ENCODE peak calls at places on chromosomes 6 and 20, in six cellular contexts. N is GM03348; Q is psoas muscle; U is activated gamma-delta T cell treated with Interleukin-2 at 50 U/mL for 16 hours; E is activated CD4-positive, CD25-positive, alpha-beta regulatory T cell; D is amniotic epithelial cell. M is an unnamed sample.

GRCh38 chr6:3068329-3069223 is at the start of gene RIPK1:
- DNase-seq in N (peak; percentile 98), Q (peak; percentile 97), U (peak; percentile 94), E (peak; percentile 91), D (peak; percentile 83), M (peak; percentile 63)

GRCh38 chr6:157558049-157558448 is 177.1 kb downstream of the ZDHHC14 start:
- DNase-seq in N (no peak), Q (no peak), U (no peak), E (no peak), D (peak; percentile 7), M (no peak)

GRCh38 chr6:94443701-94444100 is 1024.3 kb upstream of the EPHA7 start:
- DNase-seq in N (no peak), Q (no peak), U (no peak), E (no peak), D (no peak), M (no peak)

GRCh38 chr6:121897337-121897760 is 461.9 kb downstream of the GJA1 start:
- DNase-seq in N (no peak), Q (no peak), U (no peak), E (no peak), D (peak; percentile 56), M (no peak)

GRCh38 chr6:105389543-105389942 is 13.3 kb downstream of the PREP start:
- DNase-seq in N (peak; percentile 25), Q (no peak), U (no peak), E (no peak), D (no peak), M (peak; percentile 52)

GRCh38 chr6:68238097-68238597 is 396.9 kb upstream of the ADGRB3 start:
- DNase-seq in N (no peak), Q (no peak), U (no peak), E (no peak), D (peak; percentile 91), M (no peak)

GRCh38 chr6:20377623-20378265 is 23.9 kb upstream of the E2F3 start:
- DNase-seq in N (peak; percentile 67), Q (no peak), U (no peak), E (no peak), D (peak; percentile 95), M (peak; percentile 68)

GRCh38 chr20:13875265-13875811 is 90.5 kb downstream of the NDUFAF5 start:
- DNase-seq in N (no peak), Q (no peak), U (no peak), E (no peak), D (no peak), M (no peak)

GRCh38 chr6:143034689-143035334 is 25.9 kb upstream of the AIG1 start:
- DNase-seq in N (no peak), Q (no peak), U (no peak), E (no peak), D (no peak), M (no peak)

GRCh38 chr6:42294759-42295158 is 77.1 kb upstream of the MRPS10 start:
- DNase-seq in N (peak; percentile 61), Q (no peak), U (no peak), E (no peak), D (peak; percentile 75), M (no peak)

GRCh38 chr6:4114123-4114522 is 21.3 kb downstream of the ECI2 start:
- DNase-seq in N (no peak), Q (no peak), U (no peak), E (no peak), D (peak; percentile 78), M (no peak)

GRCh38 chr6:110101885-110102284 is 77.6 kb downstream of the WASF1 start:
- DNase-seq in N (no peak), Q (no peak), U (no peak), E (no peak), D (no peak), M (no peak)

GRCh38 chr6:17867880-17868279 is 119.6 kb downstream of the KIF13A start:
- DNase-seq in N (peak; percentile 70), Q (no peak), U (no peak), E (no peak), D (peak; percentile 84), M (peak; percentile 92)

GRCh38 chr6:135600086-135600702 is 102.7 kb upstream of the AHI1 start:
- DNase-seq in N (no peak), Q (no peak), U (no peak), E (no peak), D (no peak), M (no peak)

GRCh38 chr20:63051911-63052310 is 45.1 kb upstream of the BHLHE23 start:
- DNase-seq in N (no peak), Q (no peak), U (no peak), E (no peak), D (no peak), M (no peak)

GRCh38 chr6:107658920-107659879 is 164.9 kb downstream of the SCML4 start:
- DNase-seq in N (no peak), Q (no peak), U (no peak), E (no peak), D (no peak), M (no peak)

GRCh38 chr6:140051521-140052455 is 677.3 kb upstream of the CITED2 start:
- DNase-seq in N (peak; percentile 71), Q (no peak), U (no peak), E (no peak), D (peak; percentile 97), M (peak; percentile 89)

GRCh38 chr20:663315-664090 is 10.5 kb upstream of the SRXN1 start:
- DNase-seq in N (no peak), Q (no peak), U (no peak), E (no peak), D (no peak), M (no peak)

GRCh38 chr6:11035961-11036360 is 8.1 kb downstream of the ELOVL2 start:
- DNase-seq in N (no peak), Q (no peak), U (no peak), E (no peak), D (no peak), M (no peak)

GRCh38 chr6:128487746-128488145 is 32.7 kb downstream of the PTPRK start:
- DNase-seq in N (no peak), Q (no peak), U (no peak), E (no peak), D (peak; percentile 56), M (no peak)

GRCh38 chr6:40346241-40346640 is 240.9 kb downstream of the LRFN2 start:
- DNase-seq in N (no peak), Q (no peak), U (no peak), E (no peak), D (no peak), M (no peak)

GRCh38 chr6:118693562-118693961 is 42.2 kb upstream of the CEP85L start:
- DNase-seq in N (no peak), Q (no peak), U (no peak), E (no peak), D (no peak), M (no peak)

GRCh38 chr6:98904096-98904495 is 43.6 kb downstream of the FBXL4 start:
- DNase-seq in N (no peak), Q (no peak), U (no peak), E (no peak), D (no peak), M (no peak)

GRCh38 chr6:89360415-89360999 is 8.0 kb upstream of the UBE2J1 start:
- DNase-seq in N (peak; percentile 49), Q (no peak), U (no peak), E (no peak), D (peak; percentile 66), M (no peak)

GRCh38 chr20:38789503-38790209 is 15.8 kb upstream of the PPP1R16B start:
- DNase-seq in N (peak; percentile 16), Q (no peak), U (no peak), E (no peak), D (peak; percentile 33), M (no peak)

GRCh38 chr6:36676142-36677058 is 2.1 kb upstream of the CDKN1A start:
- DNase-seq in N (no peak), Q (no peak), U (no peak), E (no peak), D (peak; percentile 45), M (peak; percentile 24)

GRCh38 chr20:37042986-37043972 is 52.5 kb downstream of the RBL1 start:
- DNase-seq in N (no peak), Q (no peak), U (peak; percentile 11), E (no peak), D (no peak), M (no peak)

GRCh38 chr20:4763776-4764525 is 42.2 kb downstream of the PRND start:
- DNase-seq in N (no peak), Q (no peak), U (no peak), E (no peak), D (no peak), M (no peak)

GRCh38 chr6:32337166-32337805 is 34.4 kb downstream of the TSBP1 start:
- DNase-seq in N (no peak), Q (no peak), U (no peak), E (no peak), D (no peak), M (no peak)

GRCh38 chr6:53986165-53986720 is 125.0 kb upstream of the MLIP start:
- DNase-seq in N (peak; percentile 47), Q (peak; percentile 52), U (no peak), E (no peak), D (peak; percentile 66), M (peak; percentile 37)